ENCODE peak calls at places on chromosomes 5 and 9, in six cellular contexts. Z is endothelial cell of umbilical vein, R is H1, J is stomach, A is spleen, M is esophagus muscularis mucosa. V is an unnamed sample. For H3K36me3, the result is how much of the 10 kb centered on the place peaks cover.

GRCh38 chr5:115840825-115841224 is 540 bp downstream of the ATG12 start:
- DNase-seq in Z (peak), A (no peak), M (no peak), J (no peak), R (no peak), V (no peak)

GRCh38 chr9:110049699-110050450 is 158.1 kb downstream of the C9orf152 start:
- DNase-seq in J (peak), A (peak), R (peak), Z (no peak), M (no peak), V (peak)

GRCh38 chr5:93579561-93580386 is 1.2 kb downstream of the NR2F1-AS1 start:
- DNase-seq in A (peak), Z (peak), J (no peak), M (no peak), R (peak), V (peak)

GRCh38 chr9:35627575-35627974 is 9.4 kb upstream of the CD72 start:
- DNase-seq in M (no peak), J (no peak), A (no peak), Z (no peak), R (no peak), V (no peak)

GRCh38 chr5:81552844-81553569 is 159.1 kb upstream of the ACOT12 start:
- DNase-seq in A (no peak), J (no peak), M (no peak), Z (peak), R (no peak), V (no peak)

GRCh38 chr9:116087751-116088194 is 65.8 kb upstream of the PAPPA start:
- DNase-seq in A (no peak), Z (no peak), M (no peak), R (no peak), J (no peak), V (no peak)

GRCh38 chr5:995318-995717 is 13.3 kb upstream of the NKD2 start:
- DNase-seq in R (no peak), J (peak), Z (no peak), A (no peak), M (no peak), V (no peak)

GRCh38 chr9:129415031-129415953 is 205.6 kb downstream of the C9orf50 start:
- DNase-seq in M (no peak), R (no peak), A (no peak), Z (no peak), J (no peak), V (no peak)

GRCh38 chr9:91032056-91032455 is 230.4 kb downstream of the SYK start:
- DNase-seq in M (no peak), J (no peak), A (no peak), R (no peak), Z (no peak), V (no peak)

GRCh38 chr5:179599100-179599499 is 24.4 kb downstream of the HNRNPH1 start:
- DNase-seq in R (no peak), J (no peak), A (no peak), Z (no peak), M (no peak), V (no peak)

GRCh38 chr9:100020121-100020780 is 78.5 kb downstream of the ERP44 start:
- DNase-seq in J (no peak), A (no peak), Z (no peak), R (no peak), M (no peak), V (no peak)

GRCh38 chr9:109046346-109046745 is 33.0 kb upstream of the CTNNAL1 start:
- DNase-seq in J (no peak), M (no peak), A (no peak), Z (no peak), R (no peak), V (no peak)

GRCh38 chr9:109453210-109453842 is 44.8 kb downstream of the PTPN3 start:
- DNase-seq in A (no peak), R (no peak), Z (peak), M (no peak), J (peak), V (no peak)

GRCh38 chr9:6758418-6759113 is 793 bp downstream of the KDM4C start:
- DNase-seq in R (peak), Z (peak), A (peak), J (peak), M (peak), V (peak)
- TF ChIP-seq POLR2A in R (no peak), Z (no peak), A (peak), J (no peak), M (no peak), V (no peak)

GRCh38 chr9:113528088-113528487 is 64.6 kb downstream of the RGS3 start:
- DNase-seq in M (no peak), Z (no peak), R (no peak), A (peak), J (peak), V (peak)
- TF ChIP-seq POLR2AphosphoS5 in M (no peak), Z (no peak), R (no peak), A (no peak), J (peak), V (no peak)

GRCh38 chr9:128383791-128384190 is 12.6 kb downstream of the URM1 start:
- DNase-seq in A (no peak), M (no peak), Z (no peak), R (no peak), J (no peak), V (no peak)
- H3K36me3 ChIP-seq in A (half or more), M (half or more), Z (under half), R (under half), J (half or more), V (under half)

GRCh38 chr9:120862452-120862851 is 14.5 kb downstream of the PHF19 start:
- DNase-seq in Z (no peak), M (no peak), R (no peak), J (no peak), A (no peak), V (no peak)

GRCh38 chr9:120861935-120862334 is 15.1 kb downstream of the PHF19 start:
- DNase-seq in A (no peak), Z (no peak), J (no peak), M (no peak), R (no peak), V (no peak)

GRCh38 chr9:120857902-120858301 is 15.2 kb upstream of the PSMD5 start:
- DNase-seq in J (no peak), A (no peak), M (no peak), R (no peak), Z (no peak), V (no peak)

GRCh38 chr9:120859361-120859760 is 16.6 kb upstream of the PSMD5 start:
- DNase-seq in J (no peak), A (no peak), Z (no peak), M (no peak), R (no peak), V (no peak)

DNA sequence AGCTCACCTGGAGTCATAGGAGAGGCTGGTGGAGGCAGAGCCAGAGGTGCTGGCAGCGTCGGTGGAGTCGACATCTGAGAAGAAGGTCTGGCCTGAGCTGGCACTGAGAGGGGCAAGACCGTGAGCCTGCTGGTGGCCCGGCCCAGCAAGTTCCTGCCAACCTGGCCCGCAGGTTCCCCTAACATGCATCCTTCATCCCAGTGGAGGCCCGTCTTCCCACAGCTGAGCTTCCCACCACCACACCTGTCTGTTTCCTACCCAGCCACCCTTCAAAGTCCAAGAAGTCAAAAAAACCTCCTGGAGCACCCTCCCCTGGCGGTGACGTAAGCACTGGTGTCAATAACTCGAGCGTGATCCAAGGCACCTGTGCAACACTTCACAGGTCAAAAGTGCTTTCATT is 16.9 kb downstream of the PHF19 start:
- DNase-seq in A (no peak), Z (no peak), M (no peak), J (no peak), R (no peak), V (no peak)
- TF ChIP-seq POLR2A in A (no peak), Z (no peak), M (no peak), J (no peak), R (no peak), V (no peak)

GRCh38 chr9:112856200-112856599 is 34.5 kb downstream of the SLC46A2 start:
- DNase-seq in Z (no peak), A (no peak), J (no peak), M (no peak), R (no peak), V (no peak)

GRCh38 chr9:112850840-112851239 is 39.8 kb downstream of the SLC46A2 start:
- DNase-seq in J (no peak), M (no peak), Z (no peak), R (no peak), A (no peak), V (no peak)

GRCh38 chr9:112854657-112855056 is 36.0 kb downstream of the SLC46A2 start:
- DNase-seq in A (no peak), Z (no peak), R (no peak), J (no peak), M (no peak), V (no peak)

GRCh38 chr9:112853882-112854585 is 36.6 kb downstream of the SLC46A2 start:
- DNase-seq in M (no peak), J (no peak), A (no peak), Z (no peak), R (no peak), V (no peak)

DNA sequence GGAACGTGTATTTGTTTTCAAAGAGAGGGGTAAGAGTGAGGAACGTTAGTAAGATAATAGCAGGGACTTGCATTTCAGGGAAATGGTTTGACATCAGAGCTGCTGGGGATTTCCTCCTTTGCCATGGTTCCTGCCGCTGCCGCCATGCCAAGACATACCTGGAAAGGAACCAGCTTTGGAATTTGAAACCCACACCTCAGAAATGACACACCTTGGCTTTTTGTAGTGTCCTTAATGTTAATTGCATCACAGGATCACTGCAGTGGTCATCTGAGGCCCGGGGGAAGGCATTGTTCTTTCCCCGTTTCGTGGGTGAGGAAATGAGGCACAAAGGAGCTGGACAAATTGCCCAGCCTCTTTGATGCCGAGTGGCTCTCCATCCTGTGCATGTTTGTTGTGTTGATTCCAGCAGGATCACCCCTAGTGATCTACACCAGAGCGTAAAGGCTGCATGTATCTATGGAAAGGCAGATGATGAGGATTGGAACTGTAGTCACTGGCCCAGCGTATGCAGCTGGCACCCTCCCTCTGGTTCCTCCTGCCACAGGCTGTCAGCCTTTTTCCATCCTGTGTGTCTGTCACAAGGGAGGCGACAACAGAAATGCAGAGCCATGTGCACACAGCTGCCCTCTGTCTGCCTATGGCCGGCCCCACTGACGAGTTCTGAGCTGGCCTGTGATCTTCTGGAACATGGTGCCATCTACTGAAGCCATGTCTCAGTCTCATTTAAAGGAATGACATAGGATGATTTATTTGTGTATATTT is 37.8 kb downstream of the SLC46A2 start:
- DNase-seq in A (no peak), J (no peak), Z (no peak), R (no peak), M (no peak), V (no peak)
- TF ChIP-seq POLR2AphosphoS5 in A (no peak), J (no peak), Z (no peak), R (no peak), M (no peak), V (no peak)

DNA sequence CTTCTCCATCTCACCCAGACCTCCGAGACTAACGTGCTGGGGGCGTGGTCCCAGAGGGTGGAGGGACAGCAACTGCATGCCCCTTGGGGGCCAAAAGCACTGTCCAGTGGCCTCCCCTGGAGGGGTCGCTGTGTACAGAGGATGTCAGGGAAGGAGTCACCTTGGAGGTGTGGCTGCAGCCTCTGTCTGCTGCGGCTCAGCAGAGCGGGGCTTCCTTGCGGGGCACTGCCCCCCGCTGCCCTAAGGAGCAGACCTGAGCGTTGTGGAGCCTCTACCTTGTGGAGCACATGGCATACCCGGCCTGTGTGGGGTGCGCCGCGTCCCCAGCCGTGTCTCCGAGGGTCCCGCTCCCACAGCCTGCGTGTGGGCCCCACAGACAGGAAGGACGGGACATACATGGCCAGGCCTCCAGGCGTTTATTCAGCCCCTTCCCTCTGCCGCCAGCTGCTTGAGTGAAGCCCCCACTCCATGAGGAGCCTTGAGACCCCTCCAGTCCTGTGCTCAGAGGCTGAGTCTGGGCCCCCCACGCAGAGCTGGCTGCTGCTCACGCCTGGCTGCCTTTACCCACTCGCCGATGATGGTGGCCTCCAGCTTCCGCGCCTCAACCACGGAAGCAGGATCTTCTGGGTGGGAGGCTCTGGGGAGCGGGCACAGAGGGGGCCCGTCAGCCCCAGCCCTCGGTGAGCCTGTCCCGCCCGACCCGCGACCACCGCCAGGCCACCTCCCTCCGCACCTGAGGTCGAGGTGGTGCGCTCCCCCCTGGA is 4.2 kb downstream of the DPP7 start:
- DNase-seq in M (no peak), J (no peak), R (no peak), A (no peak), Z (no peak), V (peak)
- H3K36me3 ChIP-seq in M (half or more), J (half or more), R (under half), A (half or more), Z (under half), V (half or more)